ENCODE peak calls at places on chromosomes 5 and 9, in five cellular contexts. L is lower lobe of right lung, B is H9, Y is fibroblast of lung, N is uterus. X is an unnamed sample.

GRCh38 chr9:108622467-108622866 is 233.3 kb downstream of the ACTL7B start:
- DNase-seq in Y (peak), B (no peak), N (no peak), L (no peak), X (peak)

GRCh38 chr9:90964101-90965020 is 162.7 kb downstream of the SYK start:
- DNase-seq in N (peak), L (peak), B (peak), Y (no peak), X (peak)

GRCh38 chr9:109483771-109484442 is 14.2 kb downstream of the PTPN3 start:
- DNase-seq in L (no peak), N (no peak), Y (no peak), B (no peak), X (no peak)

GRCh38 chr5:150400327-150401075 is 12.2 kb downstream of the CD74 start:
- DNase-seq in Y (no peak), L (peak), N (no peak), B (no peak), X (peak)

GRCh38 chr9:133715295-133715865 is 22.8 kb downstream of the SARDH start:
- DNase-seq in B (peak), N (peak), Y (peak), L (no peak), X (peak)

GRCh38 chr9:123309611-123310010 is 41.2 kb upstream of the STRBP start:
- DNase-seq in B (no peak), L (no peak), N (no peak), Y (no peak), X (no peak)

GRCh38 chr5:154352960-154353548 is 92.7 kb upstream of the SAP30L start:
- DNase-seq in B (no peak), N (no peak), L (no peak), Y (no peak), X (peak)

GRCh38 chr5:127909078-127909477 is 174.5 kb upstream of the SLC12A2 start:
- DNase-seq in N (no peak), L (no peak), Y (peak), B (peak), X (no peak)

GRCh38 chr5:140222416-140222815 is 47.4 kb downstream of the CYSTM1 start:
- DNase-seq in N (no peak), L (no peak), Y (no peak), B (no peak), X (no peak)

GRCh38 chr9:72614057-72614456 is 92.6 kb downstream of the TMC1 start:
- DNase-seq in N (no peak), B (no peak), Y (no peak), L (no peak), X (peak)

GRCh38 chr5:66647146-66647856 is 51.1 kb downstream of the MAST4 start:
- DNase-seq in N (no peak), L (no peak), B (no peak), Y (peak), X (no peak)

GRCh38 chr5:41083306-41083705 is 12.2 kb upstream of the MROH2B start:
- DNase-seq in N (no peak), L (no peak), B (no peak), Y (peak), X (no peak)

GRCh38 chr5:33939863-33940262 is 3.7 kb downstream of the RXFP3 start:
- DNase-seq in N (no peak), Y (peak), L (no peak), B (no peak), X (peak)

GRCh38 chr5:62362701-62363100 is 41.0 kb downstream of the DIMT1 start:
- DNase-seq in Y (no peak), B (no peak), N (no peak), L (no peak), X (no peak)

GRCh38 chr9:135661801-135662560 is 1.1 kb upstream of the LCN9 start:
- DNase-seq in Y (no peak), L (no peak), B (no peak), N (no peak), X (peak)

GRCh38 chr9:36328798-36329411 is 70.7 kb upstream of the GNE start:
- DNase-seq in L (no peak), B (no peak), Y (peak), N (no peak), X (peak)

GRCh38 chr9:116271307-116271706 is 117.7 kb downstream of the PAPPA start:
- DNase-seq in B (no peak), Y (no peak), N (no peak), L (no peak), X (no peak)

GRCh38 chr9:74803366-74804017 is 84.2 kb downstream of the TRPM6 start:
- DNase-seq in B (no peak), L (no peak), N (no peak), Y (no peak), X (no peak)

DNA sequence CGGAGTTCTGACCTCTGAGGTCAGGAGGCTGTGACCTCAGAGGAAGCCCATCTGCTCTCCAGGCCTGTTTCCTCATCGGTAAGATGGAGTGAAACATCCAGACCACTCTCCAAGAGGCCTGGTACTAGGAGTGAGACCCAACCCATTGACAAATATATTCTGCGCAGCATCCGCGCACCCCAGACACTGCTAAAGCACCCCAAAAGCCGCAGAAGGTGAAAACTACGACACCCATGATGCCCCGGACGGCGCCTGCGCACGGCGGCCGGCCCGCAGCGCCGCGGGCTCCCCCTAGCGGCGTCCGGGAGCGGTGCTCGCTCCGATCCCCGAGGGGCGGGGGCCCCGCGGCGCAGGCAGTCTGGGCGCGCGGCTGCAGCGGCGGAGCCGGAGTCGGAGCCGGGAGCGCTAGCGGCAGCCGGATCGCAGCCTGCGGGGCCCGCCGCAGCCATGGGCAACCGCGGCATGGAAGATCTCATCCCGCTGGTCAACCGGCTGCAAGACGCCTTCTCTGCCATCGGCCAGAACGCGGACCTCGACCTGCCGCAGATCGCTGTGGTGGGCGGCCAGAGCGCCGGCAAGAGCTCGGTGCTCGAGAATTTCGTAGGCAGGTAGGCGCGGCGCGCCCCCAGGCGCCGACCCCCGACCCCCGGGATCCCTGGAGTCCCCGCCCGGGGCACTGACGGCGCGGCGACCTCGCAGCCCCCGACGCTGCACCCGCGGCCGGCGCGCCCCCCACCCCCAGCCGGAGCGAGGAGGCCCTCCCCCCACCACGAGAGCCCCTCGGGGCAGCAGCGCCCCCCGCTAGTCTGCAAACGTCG is at the start of gene DNM1:
- DNase-seq in Y (peak), B (peak), L (peak), N (peak), X (peak)
- TF ChIP-seq CTCF in Y (peak), B (peak), L (peak), N (peak), X (peak)

DNA sequence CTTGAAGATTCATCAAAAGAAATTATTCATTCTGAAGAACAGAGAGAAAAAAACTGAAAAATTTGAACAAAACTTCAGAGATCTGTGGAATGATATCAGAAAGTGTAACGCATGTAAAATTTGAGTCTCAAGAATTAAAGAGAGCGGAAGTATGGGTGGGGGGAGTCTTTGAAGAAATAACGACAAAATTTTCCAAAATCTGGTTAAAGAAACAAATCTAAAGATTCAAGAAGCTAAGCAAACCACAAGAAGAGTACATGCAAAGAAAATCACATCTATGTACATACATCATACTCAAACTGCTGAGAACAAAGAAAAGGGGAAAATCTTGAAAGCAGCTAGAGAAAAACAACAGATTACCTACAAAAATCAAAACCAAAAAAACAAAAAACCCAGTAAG is 149.4 kb upstream of the TBCA start:
- DNase-seq in Y (no peak), N (no peak), B (no peak), L (no peak), X (no peak)
- TF ChIP-seq CTCF in Y (no peak), N (no peak), B (no peak), L (no peak), X (no peak)

GRCh38 chr5:148482196-148482595 is 98.4 kb downstream of the FBXO38 start:
- DNase-seq in Y (no peak), B (no peak), N (no peak), L (no peak), X (no peak)

GRCh38 chr5:148486456-148486855 is 102.7 kb downstream of the FBXO38 start:
- DNase-seq in N (no peak), Y (no peak), B (no peak), L (no peak), X (no peak)

GRCh38 chr5:148483750-148484149 is 100.0 kb downstream of the FBXO38 start:
- DNase-seq in N (no peak), B (no peak), L (no peak), Y (no peak), X (no peak)

GRCh38 chr5:148484651-148485050 is 100.9 kb downstream of the FBXO38 start:
- DNase-seq in B (no peak), Y (no peak), N (no peak), L (no peak), X (no peak)

DNA sequence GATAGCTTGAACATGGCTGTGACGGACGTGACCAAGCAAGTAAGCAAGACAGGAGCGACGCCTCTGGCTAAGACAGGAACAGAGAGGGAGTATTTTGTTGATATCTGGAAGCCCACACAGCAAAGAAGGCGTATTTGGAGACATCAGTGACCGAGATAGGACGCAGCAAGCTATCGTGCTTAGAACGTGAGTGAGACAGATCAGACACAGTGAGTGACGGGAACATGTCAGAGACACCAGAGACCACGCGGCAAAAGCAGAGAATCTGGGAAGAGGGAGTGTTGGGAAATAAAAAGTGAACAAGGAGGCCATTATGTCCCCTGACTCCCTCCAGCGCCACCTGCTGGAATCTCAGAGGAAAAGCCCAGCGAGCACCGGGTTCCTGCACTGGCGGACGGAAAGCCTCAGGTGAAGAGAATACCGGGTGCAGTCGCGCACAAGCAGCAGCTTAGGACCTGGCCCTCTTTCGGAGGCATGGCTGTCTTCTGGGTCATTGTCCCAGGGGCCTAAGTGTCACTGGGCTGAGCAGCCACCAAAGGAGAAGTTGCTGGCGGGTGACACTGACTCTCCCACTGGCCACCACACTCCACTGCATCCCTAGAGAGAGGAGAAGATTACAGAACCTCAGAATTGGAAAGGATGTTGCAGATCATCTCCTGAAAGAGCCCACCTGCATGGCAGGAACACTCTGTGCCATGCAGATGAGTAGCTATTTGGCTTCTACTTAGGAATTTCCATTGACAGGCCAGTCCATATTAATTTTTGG is 99.1 kb downstream of the FBXO38 start:
- DNase-seq in B (peak), N (peak), Y (peak), L (peak), X (peak)
- TF ChIP-seq CTCF in B (peak), N (peak), Y (peak), L (peak), X (peak)

GRCh38 chr5:77232545-77232944 is 22.1 kb downstream of the PDE8B start:
- DNase-seq in L (no peak), N (no peak), Y (peak), B (no peak), X (no peak)

GRCh38 chr5:77231470-77232138 is 21.1 kb downstream of the PDE8B start:
- DNase-seq in Y (no peak), N (no peak), B (no peak), L (no peak), X (no peak)

GRCh38 chr5:77229887-77230286 is 19.4 kb downstream of the PDE8B start:
- DNase-seq in L (no peak), B (no peak), N (no peak), Y (no peak), X (no peak)

GRCh38 chr5:77232959-77233358 is 22.5 kb downstream of the PDE8B start:
- DNase-seq in L (peak), Y (peak), B (no peak), N (no peak), X (no peak)

GRCh38 chr5:77230727-77231469 is 20.4 kb downstream of the PDE8B start:
- DNase-seq in B (no peak), Y (no peak), L (no peak), N (no peak), X (no peak)
- TF ChIP-seq CTCF in B (peak), Y (peak), L (no peak), N (no peak), X (peak)

GRCh38 chr5:74184649-74185048 is 455.9 kb downstream of the ENC1 start:
- DNase-seq in B (no peak), L (no peak), Y (no peak), N (no peak), X (peak)

GRCh38 chr5:74187757-74188156 is 452.8 kb downstream of the ENC1 start:
- DNase-seq in L (no peak), Y (no peak), B (peak), N (no peak), X (no peak)

GRCh38 chr5:74183041-74183440 is 457.5 kb downstream of the ENC1 start:
- DNase-seq in L (no peak), N (no peak), Y (no peak), B (no peak), X (no peak)

GRCh38 chr5:74186351-74187315 is 453.9 kb downstream of the ENC1 start:
- DNase-seq in Y (peak), B (no peak), N (no peak), L (no peak), X (peak)

GRCh38 chr5:74185599-74185998 is 454.9 kb downstream of the ENC1 start:
- DNase-seq in N (no peak), L (no peak), Y (peak), B (no peak), X (no peak)
- TF ChIP-seq CTCF in N (no peak), L (no peak), Y (no peak), B (no peak), X (no peak)

DNA sequence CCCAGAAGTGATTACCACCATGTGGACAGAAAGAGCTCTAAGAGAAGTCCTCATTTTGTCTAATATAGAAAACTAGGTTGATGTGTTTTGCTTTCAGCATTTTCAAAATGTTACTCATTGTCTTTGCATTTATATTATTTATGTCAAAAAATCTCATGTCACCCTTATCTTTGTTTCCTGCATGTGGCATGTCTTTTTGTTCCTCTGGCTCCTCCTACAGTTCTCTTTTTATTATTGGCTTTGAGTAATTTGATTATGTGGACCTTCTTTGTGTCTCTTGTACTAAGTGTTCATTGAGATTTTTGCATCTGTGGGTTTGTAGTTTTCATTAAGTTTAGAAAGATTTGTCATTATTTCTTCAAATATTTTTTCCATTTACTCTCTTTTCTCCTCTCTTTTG is 58.8 kb downstream of the GNG10 start:
- DNase-seq in B (no peak), Y (no peak), N (no peak), L (no peak), X (no peak)
- TF ChIP-seq CTCF in B (no peak), Y (no peak), N (no peak), L (no peak), X (no peak)

GRCh38 chr5:35457912-35458823 is 159.5 kb upstream of the SPEF2 start:
- DNase-seq in Y (no peak), B (no peak), N (no peak), L (no peak), X (no peak)
- TF ChIP-seq CTCF in Y (no peak), B (no peak), N (no peak), L (no peak), X (no peak)

GRCh38 chr5:160970605-160971191 is 118.7 kb upstream of the ATP10B start:
- DNase-seq in N (no peak), B (no peak), L (no peak), Y (no peak), X (no peak)
- TF ChIP-seq CTCF in N (no peak), B (peak), L (peak), Y (no peak), X (peak)

GRCh38 chr5:21665525-21665924 is 1187.6 kb downstream of the CDH12 start:
- DNase-seq in N (no peak), Y (no peak), B (no peak), L (no peak), X (no peak)

GRCh38 chr5:21661129-21661528 is 1192.0 kb downstream of the CDH12 start:
- DNase-seq in N (no peak), B (no peak), L (no peak), Y (no peak), X (no peak)

DNA sequence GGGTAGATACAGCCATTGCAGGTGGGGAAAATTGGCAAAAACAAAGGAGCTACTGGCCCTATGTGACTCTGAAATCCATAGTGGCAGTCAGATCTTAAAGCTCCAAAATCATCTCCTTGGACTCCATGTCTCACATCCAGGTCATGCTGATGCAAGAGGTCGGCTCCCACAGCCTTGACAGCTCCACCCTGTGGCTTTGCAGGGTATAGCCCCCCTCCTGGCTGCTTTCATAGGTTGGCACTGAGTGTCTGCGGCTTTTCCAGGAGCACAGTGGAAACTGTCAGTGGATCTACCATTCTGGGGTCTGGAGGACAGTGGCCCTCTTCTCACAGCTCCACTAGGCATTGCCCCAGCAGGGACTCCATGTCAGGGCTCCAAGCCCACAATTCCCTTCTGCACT is 1190.1 kb downstream of the CDH12 start:
- DNase-seq in N (no peak), B (no peak), L (no peak), Y (no peak), X (no peak)
- TF ChIP-seq CTCF in N (no peak), B (peak), L (no peak), Y (no peak), X (no peak)